ENCODE peak calls at places on chromosomes 13 and 19, in nine cellular contexts. C, O, Q, I, A, Z, B, M and D are unnamed samples.

GRCh38 chr13:20258208-20258962 is 26.3 kb upstream of the GJB6 start:
- DNase-seq in C (no peak), O (no peak), Q (no peak), I (no peak), A (no peak), Z (no peak), B (no peak), M (no peak), D (no peak)

GRCh38 chr13:33262554-33262953 is 23.0 kb downstream of the STARD13 start:
- DNase-seq in C (no peak), O (no peak), Q (no peak), I (no peak), A (no peak), Z (no peak), B (no peak), M (no peak), D (no peak)

GRCh38 chr19:38917921-38918491 is 6.0 kb upstream of the CCER2 start:
- DNase-seq in C (peak; percentile 2), O (no peak), Q (no peak), I (no peak), A (no peak), Z (peak; percentile 23), B (no peak), M (no peak), D (no peak)

GRCh38 chr13:68872338-68872737 is 1235.3 kb upstream of the ATXN8OS start:
- DNase-seq in C (no peak), O (no peak), Q (no peak), I (no peak), A (no peak), Z (no peak), B (no peak), M (no peak), D (no peak)

GRCh38 chr19:50639121-50640112 is at the start of gene SYT3:
- DNase-seq in C (peak; percentile 22), O (no peak), Q (no peak), I (peak; percentile 53), A (peak; percentile 71), Z (peak; percentile 21), B (no peak), M (no peak), D (no peak)

GRCh38 chr13:100542546-100543156 is 45.9 kb downstream of the GGACT start:
- DNase-seq in C (peak; percentile 86), O (peak; percentile 36), Q (no peak), I (peak; percentile 68), A (peak; percentile 5), Z (peak; percentile 22), B (no peak), M (no peak), D (peak; percentile 47)

GRCh38 chr13:25415196-25415595 is 43.4 kb downstream of the ATP8A2 start:
- DNase-seq in C (no peak), O (no peak), Q (no peak), I (no peak), A (no peak), Z (no peak), B (no peak), M (no peak), D (no peak)

GRCh38 chr19:17680235-17680722 is 7.9 kb downstream of the UNC13A start:
- DNase-seq in C (peak; percentile 79), O (peak; percentile 21), Q (no peak), I (peak; percentile 85), A (peak; percentile 75), Z (peak; percentile 85), B (no peak), M (peak; percentile 91), D (no peak)

GRCh38 chr19:8592231-8593009 is 15.2 kb upstream of the MYO1F start:
- DNase-seq in C (peak; percentile 99), O (no peak), Q (peak; percentile 96), I (peak; percentile 67), A (peak; percentile 97), Z (peak; percentile 32), B (peak; percentile 85), M (peak; percentile 98), D (peak; percentile 97)

GRCh38 chr13:99357149-99357596 is 50.0 kb upstream of the GPR183 start:
- DNase-seq in C (peak; percentile 51), O (no peak), Q (no peak), I (no peak), A (peak; percentile 68), Z (peak; percentile 84), B (peak; percentile 28), M (no peak), D (no peak)

GRCh38 chr13:33207616-33207964 is 78.0 kb downstream of the STARD13 start:
- DNase-seq in C (no peak), O (no peak), Q (no peak), I (no peak), A (no peak), Z (peak; percentile 45), B (no peak), M (no peak), D (no peak)

GRCh38 chr19:13043285-13043684 is 48.0 kb downstream of the NFIX start:
- DNase-seq in C (no peak), O (no peak), Q (no peak), I (peak; percentile 57), A (no peak), Z (no peak), B (no peak), M (no peak), D (no peak)

GRCh38 chr19:50793558-50794065 is 3.4 kb downstream of the ACP4 start:
- DNase-seq in C (no peak), O (no peak), Q (no peak), I (no peak), A (no peak), Z (no peak), B (no peak), M (no peak), D (no peak)

GRCh38 chr13:75101997-75102720 is 379.8 kb downstream of the TBC1D4 start:
- DNase-seq in C (no peak), O (no peak), Q (no peak), I (no peak), A (no peak), Z (peak; percentile 10), B (no peak), M (no peak), D (no peak)

GRCh38 chr19:16200038-16200775 is 2.5 kb downstream of the AP1M1 start:
- DNase-seq in C (no peak), O (no peak), Q (no peak), I (peak; percentile 61), A (no peak), Z (no peak), B (no peak), M (no peak), D (no peak)

GRCh38 chr19:50724522-50725217 is 1.5 kb downstream of the CLEC11A start:
- DNase-seq in C (peak; percentile 100), O (peak; percentile 81), Q (peak; percentile 78), I (peak; percentile 99), A (peak; percentile 100), Z (peak; percentile 98), B (peak; percentile 70), M (peak; percentile 99), D (peak; percentile 99)

GRCh38 chr13:85586422-85586831 is 212.8 kb downstream of the SLITRK6 start:
- DNase-seq in C (peak; percentile 16), O (no peak), Q (no peak), I (no peak), A (peak; percentile 63), Z (peak; percentile 82), B (no peak), M (no peak), D (no peak)